ENCODE peak calls at places on chromosomes 1 and 21, in four cellular contexts. One of them, this sample, is unnamed.

GRCh38 chr1:157105988-157106812 is 6.6 kb upstream of the ETV3L start:
- DNase-seq in fibroblast of lung: peak
- DNase-seq in bronchial epithelial cell: peak
- DNase-seq in aorta: peak
- DNase-seq in this sample: peak

GRCh38 chr1:50700226-50701020 is 259.6 kb downstream of the FAF1 start:
- DNase-seq in fibroblast of lung: peak
- DNase-seq in bronchial epithelial cell: no peak
- DNase-seq in aorta: no peak
- DNase-seq in this sample: no peak

GRCh38 chr1:206851611-206852010 is 13.8 kb upstream of the IL20 start:
- DNase-seq in fibroblast of lung: peak
- DNase-seq in bronchial epithelial cell: peak
- DNase-seq in aorta: no peak
- DNase-seq in this sample: no peak

GRCh38 chr1:77832889-77833288 is 53.4 kb downstream of the MIGA1 start:
- DNase-seq in fibroblast of lung: peak
- DNase-seq in bronchial epithelial cell: peak
- DNase-seq in aorta: no peak
- DNase-seq in this sample: peak

GRCh38 chr21:17495680-17496079 is 17.2 kb upstream of the CXADR start:
- DNase-seq in fibroblast of lung: peak
- DNase-seq in bronchial epithelial cell: no peak
- DNase-seq in aorta: no peak
- DNase-seq in this sample: no peak

GRCh38 chr1:177080564-177080963 is 83.9 kb downstream of the ASTN1 start:
- DNase-seq in fibroblast of lung: no peak
- DNase-seq in bronchial epithelial cell: no peak
- DNase-seq in aorta: no peak
- DNase-seq in this sample: no peak

GRCh38 chr1:237507005-237507404 is 383.7 kb downstream of the ZP4 start:
- DNase-seq in fibroblast of lung: no peak
- DNase-seq in bronchial epithelial cell: no peak
- DNase-seq in aorta: no peak
- DNase-seq in this sample: no peak

GRCh38 chr1:240567066-240567465 is 44.9 kb downstream of the GREM2 start:
- DNase-seq in fibroblast of lung: no peak
- DNase-seq in bronchial epithelial cell: no peak
- DNase-seq in aorta: no peak
- DNase-seq in this sample: no peak

GRCh38 chr21:37454869-37455503 is 88.4 kb downstream of the DYRK1A start:
- DNase-seq in fibroblast of lung: no peak
- DNase-seq in bronchial epithelial cell: no peak
- DNase-seq in aorta: no peak
- DNase-seq in this sample: no peak

GRCh38 chr1:204341380-204341779 is 18.3 kb downstream of the PLEKHA6 start:
- DNase-seq in fibroblast of lung: peak
- DNase-seq in bronchial epithelial cell: no peak
- DNase-seq in aorta: no peak
- DNase-seq in this sample: no peak

GRCh38 chr1:26666855-26667254 is 29.0 kb upstream of the ARID1A start:
- DNase-seq in fibroblast of lung: peak
- DNase-seq in bronchial epithelial cell: peak
- DNase-seq in aorta: no peak
- DNase-seq in this sample: peak

GRCh38 chr1:228697209-228698016 is 37.9 kb upstream of the RHOU start:
- DNase-seq in fibroblast of lung: peak
- DNase-seq in bronchial epithelial cell: peak
- DNase-seq in aorta: peak
- DNase-seq in this sample: peak

GRCh38 chr1:223000549-223001135 is 142.4 kb downstream of the TLR5 start:
- DNase-seq in fibroblast of lung: no peak
- DNase-seq in bronchial epithelial cell: no peak
- DNase-seq in aorta: no peak
- DNase-seq in this sample: no peak

GRCh38 chr1:17488977-17489739 is 49.7 kb upstream of the RCC2 start:
- DNase-seq in fibroblast of lung: peak
- DNase-seq in bronchial epithelial cell: no peak
- DNase-seq in aorta: no peak
- DNase-seq in this sample: no peak

GRCh38 chr1:211660718-211661222 is 14.7 kb downstream of the NEK2 start:
- DNase-seq in fibroblast of lung: no peak
- DNase-seq in bronchial epithelial cell: no peak
- DNase-seq in aorta: no peak
- DNase-seq in this sample: no peak

GRCh38 chr1:46562498-46562897 is 11.1 kb upstream of the KNCN start:
- DNase-seq in fibroblast of lung: no peak
- DNase-seq in bronchial epithelial cell: no peak
- DNase-seq in aorta: no peak
- DNase-seq in this sample: no peak